ENCODE peak calls at places on chromosomes 1 and 21, in six cellular contexts. M, Z, W, K, A and V are unnamed samples.

GRCh38 chr1:25729774-25730173 is 70.2 kb upstream of the SELENON start:
- DNase-seq in M (no peak), Z (no peak), W (no peak), K (no peak), A (no peak), V (no peak)

GRCh38 chr1:44717196-44717595 is 13.8 kb downstream of the RNU5D-1 start:
- DNase-seq in M (no peak), Z (no peak), W (no peak), K (no peak), A (no peak), V (no peak)

GRCh38 chr21:17089121-17089520 is 423.7 kb upstream of the CXADR start:
- DNase-seq in M (no peak), Z (no peak), W (no peak), K (no peak), A (no peak), V (no peak)

GRCh38 chr1:212254853-212255363 is 30.3 kb upstream of the PPP2R5A start:
- DNase-seq in M (no peak), Z (no peak), W (no peak), K (no peak), A (peak), V (no peak)

GRCh38 chr1:58584082-58584895 is 7.2 kb upstream of the TACSTD2 start:
- DNase-seq in M (no peak), Z (no peak), W (no peak), K (peak), A (peak), V (no peak)

GRCh38 chr1:46039571-46040052 is 92.8 kb downstream of the PIK3R3 start:
- DNase-seq in M (peak), Z (no peak), W (no peak), K (peak), A (peak), V (no peak)

GRCh38 chr1:93587354-93587753 is 94.3 kb downstream of the BCAR3 start:
- DNase-seq in M (no peak), Z (no peak), W (no peak), K (no peak), A (no peak), V (no peak)

GRCh38 chr1:156704166-156704711 is 1.1 kb downstream of the CRABP2 start:
- DNase-seq in M (no peak), Z (no peak), W (no peak), K (no peak), A (no peak), V (no peak)